ENCODE peak calls at places on chromosomes 6 and 20, in five cellular contexts. One of them, this sample, is unnamed.

GRCh38 chr20:10179574-10180298 is 38.9 kb upstream of the SNAP25 start:
- DNase-seq in A549: peak
- DNase-seq in nephron progenitor cell: peak
- DNase-seq in HTR-8/SVneo: no peak
- DNase-seq in NCI-H226: no peak
- DNase-seq in this sample: no peak

GRCh38 chr6:101531538-101531937 is 138.0 kb downstream of the GRIK2 start:
- DNase-seq in A549: no peak
- DNase-seq in HTR-8/SVneo: no peak
- DNase-seq in nephron progenitor cell: no peak
- DNase-seq in NCI-H226: no peak
- DNase-seq in this sample: no peak

GRCh38 chr6:46635462-46635861 is 17.2 kb downstream of the CYP39A1 start:
- DNase-seq in nephron progenitor cell: no peak
- DNase-seq in HTR-8/SVneo: no peak
- DNase-seq in NCI-H226: no peak
- DNase-seq in A549: no peak
- DNase-seq in this sample: no peak

GRCh38 chr6:157873735-157874344 is 50.8 kb downstream of the SNX9 start:
- DNase-seq in HTR-8/SVneo: peak
- DNase-seq in A549: peak
- DNase-seq in NCI-H226: peak
- DNase-seq in nephron progenitor cell: peak
- DNase-seq in this sample: peak

GRCh38 chr6:71199796-71200195 is 88.8 kb upstream of the OGFRL1 start:
- DNase-seq in nephron progenitor cell: no peak
- DNase-seq in A549: no peak
- DNase-seq in NCI-H226: no peak
- DNase-seq in HTR-8/SVneo: no peak
- DNase-seq in this sample: no peak

GRCh38 chr6:56096946-56097345 is 150.4 kb downstream of the COL21A1 start:
- DNase-seq in nephron progenitor cell: no peak
- DNase-seq in A549: no peak
- DNase-seq in HTR-8/SVneo: no peak
- DNase-seq in NCI-H226: no peak
- DNase-seq in this sample: no peak

GRCh38 chr6:15026832-15027231 is 219.0 kb upstream of the JARID2 start:
- DNase-seq in HTR-8/SVneo: no peak
- DNase-seq in A549: peak
- DNase-seq in nephron progenitor cell: no peak
- DNase-seq in NCI-H226: peak
- DNase-seq in this sample: peak

GRCh38 chr20:37939701-37940151 is 36.8 kb downstream of the VSTM2L start:
- DNase-seq in nephron progenitor cell: no peak
- DNase-seq in NCI-H226: no peak
- DNase-seq in HTR-8/SVneo: no peak
- DNase-seq in A549: no peak
- DNase-seq in this sample: no peak

GRCh38 chr6:106927531-106928398 is 46.8 kb downstream of the CD24 start:
- DNase-seq in nephron progenitor cell: peak
- DNase-seq in NCI-H226: peak
- DNase-seq in A549: peak
- DNase-seq in HTR-8/SVneo: peak
- DNase-seq in this sample: peak

GRCh38 chr6:148954461-148954860 is 207.6 kb downstream of the UST start:
- DNase-seq in A549: no peak
- DNase-seq in NCI-H226: no peak
- DNase-seq in HTR-8/SVneo: no peak
- DNase-seq in nephron progenitor cell: no peak
- DNase-seq in this sample: no peak

GRCh38 chr6:92180090-92180489 is 1239.3 kb downstream of the EPHA7 start:
- DNase-seq in A549: no peak
- DNase-seq in NCI-H226: no peak
- DNase-seq in HTR-8/SVneo: no peak
- DNase-seq in nephron progenitor cell: no peak
- DNase-seq in this sample: no peak

GRCh38 chr6:153167026-153167891 is 36.2 kb upstream of the RGS17 start:
- DNase-seq in A549: peak
- DNase-seq in NCI-H226: peak
- DNase-seq in HTR-8/SVneo: peak
- DNase-seq in nephron progenitor cell: no peak
- DNase-seq in this sample: no peak

GRCh38 chr6:137389150-137389664 is 105.0 kb downstream of the OLIG3 start:
- DNase-seq in nephron progenitor cell: no peak
- DNase-seq in HTR-8/SVneo: no peak
- DNase-seq in NCI-H226: peak
- DNase-seq in A549: no peak
- DNase-seq in this sample: no peak

GRCh38 chr6:73309784-73310502 is 44.1 kb downstream of the DPPA5 start:
- DNase-seq in nephron progenitor cell: peak
- DNase-seq in NCI-H226: peak
- DNase-seq in HTR-8/SVneo: peak
- DNase-seq in A549: peak
- DNase-seq in this sample: no peak

GRCh38 chr20:17614812-17615644 is 45.2 kb downstream of the DSTN start:
- DNase-seq in nephron progenitor cell: no peak
- DNase-seq in NCI-H226: no peak
- DNase-seq in A549: no peak
- DNase-seq in HTR-8/SVneo: no peak
- DNase-seq in this sample: peak

GRCh38 chr6:123022980-123023379 is 26.9 kb downstream of the CLVS2 start:
- DNase-seq in HTR-8/SVneo: no peak
- DNase-seq in nephron progenitor cell: peak
- DNase-seq in A549: no peak
- DNase-seq in NCI-H226: no peak
- DNase-seq in this sample: no peak

GRCh38 chr6:148999501-148999900 is 252.7 kb downstream of the UST start:
- DNase-seq in A549: peak
- DNase-seq in NCI-H226: peak
- DNase-seq in nephron progenitor cell: no peak
- DNase-seq in HTR-8/SVneo: no peak
- DNase-seq in this sample: no peak

GRCh38 chr6:63014290-63014689 is 197.0 kb upstream of the FKBP1C start:
- DNase-seq in NCI-H226: peak
- DNase-seq in HTR-8/SVneo: no peak
- DNase-seq in A549: no peak
- DNase-seq in nephron progenitor cell: no peak
- DNase-seq in this sample: no peak

GRCh38 chr6:3919849-3920248 is 70.7 kb downstream of the FAM50B start:
- DNase-seq in nephron progenitor cell: no peak
- DNase-seq in HTR-8/SVneo: no peak
- DNase-seq in NCI-H226: no peak
- DNase-seq in A549: no peak
- DNase-seq in this sample: no peak

GRCh38 chr20:47336013-47336754 is 20.3 kb downstream of the ZMYND8 start:
- DNase-seq in NCI-H226: no peak
- DNase-seq in A549: no peak
- DNase-seq in nephron progenitor cell: no peak
- DNase-seq in HTR-8/SVneo: no peak
- DNase-seq in this sample: no peak

GRCh38 chr6:139525415-139525814 is 151.0 kb upstream of the CITED2 start:
- DNase-seq in NCI-H226: no peak
- DNase-seq in HTR-8/SVneo: no peak
- DNase-seq in A549: no peak
- DNase-seq in nephron progenitor cell: no peak
- DNase-seq in this sample: no peak

GRCh38 chr6:45959534-45960195 is 56.0 kb downstream of the CLIC5 start:
- DNase-seq in HTR-8/SVneo: peak
- DNase-seq in nephron progenitor cell: no peak
- DNase-seq in A549: no peak
- DNase-seq in NCI-H226: peak
- DNase-seq in this sample: no peak

GRCh38 chr6:31557443-31558317 is 10.3 kb downstream of the NFKBIL1 start:
- DNase-seq in nephron progenitor cell: no peak
- DNase-seq in HTR-8/SVneo: no peak
- DNase-seq in A549: no peak
- DNase-seq in NCI-H226: no peak
- DNase-seq in this sample: no peak

GRCh38 chr6:159935633-159936032 is 33.2 kb upstream of the IGF2R start:
- DNase-seq in HTR-8/SVneo: no peak
- DNase-seq in NCI-H226: peak
- DNase-seq in nephron progenitor cell: no peak
- DNase-seq in A549: no peak
- DNase-seq in this sample: no peak

GRCh38 chr6:144493035-144493910 is 208.1 kb downstream of the UTRN start:
- DNase-seq in A549: no peak
- DNase-seq in HTR-8/SVneo: no peak
- DNase-seq in NCI-H226: no peak
- DNase-seq in nephron progenitor cell: no peak
- DNase-seq in this sample: peak

GRCh38 chr20:12049125-12049524 is 131.4 kb downstream of the BTBD3 start:
- DNase-seq in HTR-8/SVneo: no peak
- DNase-seq in A549: no peak
- DNase-seq in NCI-H226: peak
- DNase-seq in nephron progenitor cell: no peak
- DNase-seq in this sample: no peak